ENCODE peak calls at places on chromosome 22, in six cellular contexts. P is GM23338, R is PC-9, Z is neural progenitor cell, O is GM23248, C is SK-N-SH. T is an unnamed sample. For H3F3A, the result is how much of the 10 kb centered on the place peaks cover.

GRCh38 chr22:36741204-36741793 is 34.6 kb downstream of the IFT27 start:
- DNase-seq in R (no peak), C (peak), O (peak), Z (peak), P (peak), T (peak)

GRCh38 chr22:22712666-22713365 is 68.4 kb downstream of the GGTLC2 start:
- DNase-seq in R (no peak), C (no peak), P (no peak), Z (no peak), O (no peak), T (no peak)

GRCh38 chr22:50702821-50703725 is 30.4 kb downstream of the SHANK3 start:
- DNase-seq in O (no peak), Z (no peak), R (no peak), P (no peak), C (no peak), T (no peak)

GRCh38 chr22:17570851-17571631 is 7.7 kb downstream of the SLC25A18 start:
- DNase-seq in C (no peak), R (peak), P (no peak), O (peak), Z (no peak), T (no peak)

GRCh38 chr22:18110944-18111758 is 542 bp downstream of the TUBA8 start:
- DNase-seq in R (no peak), Z (peak), P (peak), O (peak), C (no peak), T (no peak)

GRCh38 chr22:26501996-26502395 is 10.3 kb downstream of the TFIP11 start:
- DNase-seq in P (no peak), C (no peak), O (no peak), R (no peak), Z (no peak), T (peak)

GRCh38 chr22:31681625-31682345 is 19.8 kb upstream of the PISD start:
- DNase-seq in O (peak), R (no peak), Z (no peak), C (no peak), P (no peak), T (no peak)

GRCh38 chr22:38781033-38781432 is 12.9 kb downstream of the DNAL4 start:
- DNase-seq in Z (no peak), C (no peak), O (no peak), P (no peak), R (no peak), T (no peak)

GRCh38 chr22:40416636-40417035 is 46.2 kb downstream of the SGSM3 start:
- DNase-seq in O (no peak), R (no peak), Z (no peak), C (no peak), P (no peak), T (no peak)
- H3F3A ChIP-seq in O (under half), R (under half), Z (under half), C (under half), P (under half), T (under half)

DNA sequence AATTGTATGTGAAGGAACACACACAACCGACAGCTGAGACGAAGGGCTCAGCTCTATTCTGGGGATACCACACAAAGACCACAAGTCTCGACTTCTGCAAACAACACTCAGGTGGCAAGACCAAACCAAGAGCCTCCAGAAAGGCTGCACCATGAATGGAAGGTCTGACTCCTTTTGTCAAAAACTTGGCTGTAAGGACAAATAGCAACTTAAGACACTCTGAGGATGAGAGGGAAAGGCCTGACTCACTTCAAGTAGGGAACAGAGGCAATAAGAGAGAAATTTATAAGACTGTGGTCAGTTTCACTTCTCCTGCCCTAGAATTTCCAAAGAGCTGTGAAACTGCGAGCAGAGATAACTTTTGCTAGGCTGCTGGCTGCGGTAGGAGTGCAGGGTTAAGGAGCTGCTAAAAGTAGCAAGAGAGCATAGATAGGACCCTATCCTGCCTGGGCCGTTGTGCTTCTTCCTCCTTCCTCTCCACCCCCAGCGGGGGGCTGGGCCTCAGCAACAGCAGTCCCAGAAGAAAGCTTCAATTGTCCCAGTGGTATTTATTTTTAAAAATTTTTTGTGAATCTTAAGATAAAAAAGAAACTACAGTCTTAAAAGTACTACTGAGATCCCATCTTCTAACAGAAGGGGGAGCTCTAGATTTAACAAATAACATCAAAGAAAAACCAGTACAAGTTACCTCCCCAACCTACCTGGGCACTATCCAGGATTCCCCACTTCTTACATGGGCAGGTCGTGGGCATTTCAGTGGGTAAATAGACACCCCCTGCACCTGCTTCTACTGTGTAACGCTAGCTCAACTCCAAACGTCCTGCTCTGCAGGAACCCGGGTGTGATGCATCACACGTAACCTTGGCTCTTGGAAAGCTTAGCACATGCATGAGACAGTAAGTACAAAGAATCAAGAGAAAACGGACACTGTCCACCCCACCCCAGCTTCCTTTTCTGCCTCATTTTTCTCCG is 66.4 kb downstream of the SGSM3 start:
- DNase-seq in R (peak), P (peak), Z (peak), O (peak), C (peak), T (peak)
- H3F3A ChIP-seq in R (under half), P (under half), Z (under half), O (under half), C (under half), T (under half)

GRCh38 chr22:41919357-41920224 is 4.7 kb upstream of the SHISA8 start:
- DNase-seq in Z (peak), C (peak), O (peak), P (peak), R (no peak), T (peak)
- H3F3A ChIP-seq in Z (under half), C (under half), O (under half), P (under half), R (under half), T (under half)

DNA sequence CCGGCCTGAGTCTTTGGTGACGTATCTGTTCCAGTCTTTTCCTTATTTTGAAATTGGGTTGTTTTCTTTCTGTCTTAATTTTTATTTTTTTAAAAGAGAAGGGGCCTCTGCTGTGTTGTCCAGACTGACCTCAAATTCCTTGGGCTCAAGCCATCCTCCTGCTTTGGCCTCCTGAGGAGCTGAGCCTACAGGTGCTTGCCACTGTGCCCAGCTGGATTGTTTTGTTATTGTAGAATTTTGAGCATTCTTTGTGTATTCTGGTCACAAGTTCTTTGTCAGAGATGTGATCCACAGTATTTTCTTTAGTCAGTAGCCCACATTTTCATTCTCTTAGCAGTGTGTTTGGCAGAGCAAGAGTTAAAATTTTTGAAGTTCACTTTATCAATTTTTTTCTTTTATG is 100.1 kb downstream of the ATXN10 start:
- DNase-seq in C (no peak), Z (no peak), O (no peak), R (no peak), P (no peak), T (no peak)
- H3F3A ChIP-seq in C (under half), Z (under half), O (under half), R (under half), P (under half), T (under half)

GRCh38 chr22:29292379-29292778 is 14.1 kb upstream of the GAS2L1 start:
- DNase-seq in O (no peak), R (no peak), Z (no peak), P (no peak), C (no peak), T (no peak)

GRCh38 chr22:29288837-29289236 is 17.6 kb upstream of the GAS2L1 start:
- DNase-seq in C (no peak), P (no peak), O (no peak), Z (no peak), R (no peak), T (no peak)

GRCh38 chr22:29291215-29291614 is 15.2 kb upstream of the GAS2L1 start:
- DNase-seq in P (peak), C (peak), Z (no peak), O (no peak), R (no peak), T (no peak)

GRCh38 chr22:29284196-29284595 is 16.1 kb downstream of the EWSR1 start:
- DNase-seq in P (no peak), C (no peak), O (no peak), R (no peak), Z (no peak), T (no peak)

DNA sequence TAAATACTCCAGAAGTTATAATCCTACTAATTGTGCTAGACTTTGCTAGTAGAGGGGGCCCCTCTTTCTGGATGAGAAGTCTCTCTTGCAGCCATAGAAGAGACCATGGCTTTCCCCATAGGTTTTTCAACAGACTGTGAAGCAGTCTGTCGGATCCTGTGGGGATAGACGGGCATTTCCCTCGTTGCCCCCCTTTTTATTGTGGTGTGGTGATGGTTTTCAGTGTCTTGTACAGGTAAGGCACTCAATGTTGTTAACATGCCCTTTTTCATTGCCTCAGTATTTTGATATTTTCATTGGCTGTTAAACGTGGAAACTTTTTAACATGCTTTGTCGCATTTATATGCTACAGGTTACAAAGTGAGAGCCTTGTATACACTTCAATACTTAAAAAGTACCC is 16.4 kb upstream of the GAS2L1 start:
- DNase-seq in P (no peak), Z (no peak), C (no peak), O (no peak), R (no peak), T (no peak)
- H3F3A ChIP-seq in P (under half), Z (half or more), C (under half), O (under half), R (half or more), T (under half)

DNA sequence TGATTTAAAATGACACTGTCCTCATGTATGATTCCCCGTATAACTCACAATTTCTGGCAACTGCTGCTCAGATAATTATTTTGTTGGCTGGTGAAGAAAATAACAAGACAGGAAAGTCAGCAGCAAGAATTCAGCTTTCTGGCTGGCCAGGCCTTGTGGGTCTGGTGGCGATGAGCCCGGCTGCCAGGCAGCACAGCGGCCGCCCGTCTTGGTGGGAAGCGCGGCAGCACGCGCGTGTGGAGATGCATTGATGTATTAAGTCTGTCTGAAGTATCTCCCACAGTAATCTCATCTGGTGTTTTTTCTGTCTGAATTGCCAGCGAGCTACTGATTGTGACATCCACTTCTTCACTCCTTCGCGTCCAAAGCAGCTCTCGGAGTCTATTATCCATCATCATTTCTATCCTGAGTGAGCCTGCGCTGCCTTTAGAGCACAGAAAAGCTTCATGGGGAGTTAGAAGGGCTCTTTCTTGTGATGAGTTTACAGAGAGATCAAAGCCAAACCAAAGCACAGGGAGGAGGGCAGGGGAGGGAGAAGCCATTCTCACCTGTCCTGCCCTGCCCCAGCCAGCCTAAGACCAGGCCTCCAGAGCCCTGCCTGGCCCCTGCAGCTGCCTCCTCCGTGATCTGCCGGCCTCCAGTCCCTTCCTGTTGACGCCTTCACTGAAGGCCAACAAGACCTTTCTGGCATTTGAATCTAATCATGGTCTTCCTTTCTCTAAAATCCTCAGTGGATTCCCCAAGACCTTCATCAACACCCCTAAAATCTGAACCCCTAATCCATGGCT is 1418.9 kb downstream of the TBC1D22A start:
- DNase-seq in R (no peak), C (no peak), P (no peak), O (no peak), Z (no peak), T (no peak)
- H3F3A ChIP-seq in R (under half), C (under half), P (under half), O (under half), Z (under half), T (under half)

DNA sequence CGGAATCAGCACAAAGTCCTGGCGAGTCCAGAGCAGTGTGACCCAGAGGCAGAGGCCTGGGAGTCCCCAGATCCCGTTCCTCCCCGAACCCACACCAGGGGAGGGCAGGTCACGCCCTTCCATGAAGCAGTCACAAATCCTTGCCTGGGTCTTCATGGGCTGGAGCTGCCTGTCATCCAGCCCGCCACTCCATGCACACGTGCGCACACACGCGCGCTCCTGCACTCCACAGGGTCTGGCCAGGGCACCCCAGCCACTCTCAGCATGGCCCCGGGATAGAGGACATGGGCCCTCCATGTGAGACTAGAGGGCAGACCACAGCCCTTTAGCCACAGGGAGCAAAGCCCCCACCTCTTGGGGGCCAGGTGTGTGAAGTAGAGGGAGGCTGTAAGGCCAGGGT is 5.7 kb upstream of the TNFRSF13C start:
- DNase-seq in R (no peak), P (no peak), O (no peak), Z (no peak), C (no peak), T (no peak)
- H3F3A ChIP-seq in R (under half), P (under half), O (under half), Z (under half), C (under half), T (under half)